ENCODE peak calls at places on chromosomes 12 and 14, in four cellular contexts. K, J, E and G are unnamed samples. For H3K36me3, the result is how much of the 10 kb centered on the place peaks cover.

GRCh38 chr14:89773644-89774316 is 180.8 kb downstream of the EFCAB11 start:
- DNase-seq in K (no peak), J (peak), E (peak), G (no peak)

GRCh38 chr14:95979339-95980042 is 59.7 kb upstream of the C14orf132 start:
- DNase-seq in K (no peak), J (peak), E (no peak), G (no peak)

GRCh38 chr12:78914859-78915331 is 50.3 kb downstream of the SYT1 start:
- DNase-seq in K (no peak), J (no peak), E (peak), G (no peak)

GRCh38 chr14:54683882-54684794 is 117.2 kb downstream of the SAMD4A start:
- DNase-seq in K (peak), J (no peak), E (peak), G (peak)

GRCh38 chr14:101968186-101968585 is 3.8 kb downstream of the DYNC1H1 start:
- DNase-seq in K (no peak), J (no peak), E (no peak), G (no peak)

GRCh38 chr12:32595251-32595650 is 83.8 kb upstream of the DNM1L start:
- DNase-seq in K (no peak), J (no peak), E (no peak), G (no peak)

GRCh38 chr12:1305063-1305434 is 289.3 kb downstream of the FBXL14 start:
- DNase-seq in K (no peak), J (no peak), E (no peak), G (no peak)

GRCh38 chr14:30389901-30390394 is 169.0 kb upstream of the G2E3 start:
- DNase-seq in K (no peak), J (no peak), E (no peak), G (no peak)

GRCh38 chr14:80978403-80978802 is 23.0 kb downstream of the TSHR start:
- DNase-seq in K (no peak), J (no peak), E (no peak), G (no peak)

GRCh38 chr14:50766338-50766886 is 64.5 kb downstream of the NIN start:
- DNase-seq in K (no peak), J (no peak), E (no peak), G (no peak)

GRCh38 chr14:102095231-102095870 is 8.5 kb upstream of the HSP90AA1 start:
- DNase-seq in K (no peak), J (no peak), E (no peak), G (no peak)

GRCh38 chr14:86761611-86762010 is 1231.4 kb downstream of the GALC start:
- DNase-seq in K (no peak), J (no peak), E (no peak), G (no peak)

GRCh38 chr14:103341250-103342129 is 7.5 kb downstream of the EIF5 start:
- DNase-seq in K (no peak), J (no peak), E (no peak), G (no peak)

GRCh38 chr12:130596241-130596640 is 119.9 kb downstream of the RIMBP2 start:
- DNase-seq in K (no peak), J (no peak), E (no peak), G (no peak)

GRCh38 chr14:51653096-51653814 is 1.5 kb downstream of the FRMD6 start:
- DNase-seq in K (no peak), J (no peak), E (peak), G (no peak)

GRCh38 chr12:47860279-47860841 is 40.7 kb upstream of the HDAC7 start:
- DNase-seq in K (no peak), J (no peak), E (no peak), G (no peak)

GRCh38 chr14:21025374-21026151 is 702 bp upstream of the NDRG2 start:
- DNase-seq in K (peak), J (no peak), E (no peak), G (no peak)

GRCh38 chr12:64729909-64730584 is 29.2 kb downstream of the GNS start:
- DNase-seq in K (no peak), J (peak), E (no peak), G (no peak)

GRCh38 chr12:10301103-10301502 is 6.6 kb upstream of the KLRD1 start:
- DNase-seq in K (no peak), J (no peak), E (peak), G (no peak)

GRCh38 chr12:51082561-51083139 is 746 bp downstream of the CSRNP2 start:
- DNase-seq in K (peak), J (peak), E (peak), G (no peak)

GRCh38 chr14:102875652-102876051 is 46.8 kb upstream of the AMN start:
- DNase-seq in K (no peak), J (no peak), E (no peak), G (no peak)

GRCh38 chr14:89477391-89477790 is 60.4 kb upstream of the FOXN3 start:
- DNase-seq in K (peak), J (no peak), E (no peak), G (no peak)

GRCh38 chr14:101397206-101397605 is 164.1 kb upstream of the DIO3 start:
- DNase-seq in K (no peak), J (no peak), E (no peak), G (no peak)

GRCh38 chr12:1978078-1978477 is 26.2 kb downstream of the DCP1B start:
- DNase-seq in K (no peak), J (no peak), E (no peak), G (no peak)

GRCh38 chr12:111248981-111249380 is 119.9 kb downstream of the PHETA1 start:
- DNase-seq in K (no peak), J (no peak), E (no peak), G (peak)

GRCh38 chr14:55599250-55599879 is 19.4 kb downstream of the KTN1 start:
- DNase-seq in K (peak), J (no peak), E (peak), G (peak)

GRCh38 chr14:83867871-83868270 is 1662.1 kb upstream of the FLRT2 start:
- DNase-seq in K (no peak), J (no peak), E (no peak), G (no peak)

DNA sequence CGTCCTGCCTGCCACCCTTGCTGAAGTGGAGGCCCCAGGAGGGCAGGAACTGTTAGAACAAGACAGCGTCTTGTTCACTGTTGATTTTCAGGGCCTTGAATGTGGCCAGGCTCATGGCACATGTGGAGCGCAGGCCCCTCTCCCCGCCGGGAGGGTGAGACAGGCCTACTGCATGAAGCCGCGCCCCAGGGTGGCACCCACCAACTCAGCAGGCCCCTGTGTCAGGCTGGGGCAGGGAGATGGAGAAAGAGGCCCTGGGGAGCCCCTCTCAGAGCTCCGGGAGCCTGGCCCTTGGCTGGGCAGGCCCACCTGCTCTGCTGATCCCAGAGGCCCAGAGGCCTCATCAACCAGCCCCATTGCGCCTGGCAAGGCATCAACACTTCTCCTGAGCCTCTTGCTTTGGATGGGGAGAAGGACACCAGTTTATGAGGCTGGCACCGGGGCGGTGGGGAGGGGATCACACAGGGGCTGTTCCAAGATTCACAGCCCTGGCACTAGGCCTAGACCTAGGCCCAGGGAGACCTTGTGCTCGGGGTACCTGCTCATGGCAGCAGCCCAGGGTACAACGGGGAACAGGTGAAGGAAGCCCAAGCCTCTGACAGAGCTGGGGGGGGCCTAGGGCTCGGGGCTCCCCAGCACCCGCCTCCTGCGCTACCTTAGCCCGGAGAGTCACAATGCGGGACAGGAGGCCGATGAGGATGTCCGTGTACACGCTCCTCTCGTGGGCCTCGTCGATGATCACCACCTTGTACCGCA is 18.1 kb downstream of the DHX37 start:
- DNase-seq in K (no peak), J (no peak), E (no peak), G (no peak)
- H3K36me3 ChIP-seq in K (under half), J (under half), E (under half), G (under half)

DNA sequence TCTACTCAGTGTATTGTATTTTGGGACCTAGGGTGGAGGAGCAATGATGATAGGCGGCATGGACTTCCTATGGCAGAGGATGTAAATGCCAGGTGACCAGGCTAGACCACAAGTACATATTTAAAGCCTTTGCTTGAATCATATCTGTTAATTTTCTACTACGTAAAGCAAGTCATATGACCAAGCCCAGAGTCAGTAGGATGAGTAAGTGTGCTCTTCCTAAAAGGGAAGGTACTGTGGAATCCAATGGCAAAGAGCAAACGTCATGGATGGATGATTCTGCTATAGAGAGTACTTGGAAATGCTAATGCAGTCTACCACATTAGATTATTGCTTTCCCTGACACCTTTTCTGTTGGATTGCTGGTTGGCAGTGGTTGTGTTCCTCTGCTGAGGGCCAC is 16.8 kb downstream of the GPATCH2L start:
- DNase-seq in K (no peak), J (no peak), E (no peak), G (no peak)
- H3K36me3 ChIP-seq in K (under half), J (half or more), E (half or more), G (half or more)

GRCh38 chr14:74786916-74787315 is 23.8 kb downstream of the YLPM1 start:
- DNase-seq in K (no peak), J (no peak), E (no peak), G (no peak)
- H3K36me3 ChIP-seq in K (under half), J (half or more), E (half or more), G (half or more)

DNA sequence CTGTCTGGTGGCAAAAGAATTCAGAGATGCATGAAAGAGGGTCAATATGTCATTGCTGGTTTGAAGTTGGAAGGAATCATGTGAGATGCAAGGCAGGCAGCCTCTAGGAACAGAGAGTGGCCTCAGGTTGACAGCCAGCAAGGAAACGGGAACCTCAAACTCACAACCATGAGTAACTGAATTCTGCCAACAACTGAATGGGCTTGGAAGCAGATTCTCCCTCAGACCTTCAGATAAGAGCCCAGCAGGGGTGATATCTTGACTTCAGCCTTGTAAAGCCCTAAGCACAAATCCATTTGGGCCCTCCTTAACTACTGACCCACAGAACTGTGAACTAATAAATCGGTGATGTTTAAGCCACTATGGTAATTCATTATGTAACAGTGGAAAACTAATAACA is 35.8 kb downstream of the USP15 start:
- DNase-seq in K (no peak), J (no peak), E (no peak), G (no peak)
- H3K36me3 ChIP-seq in K (under half), J (under half), E (under half), G (under half)

DNA sequence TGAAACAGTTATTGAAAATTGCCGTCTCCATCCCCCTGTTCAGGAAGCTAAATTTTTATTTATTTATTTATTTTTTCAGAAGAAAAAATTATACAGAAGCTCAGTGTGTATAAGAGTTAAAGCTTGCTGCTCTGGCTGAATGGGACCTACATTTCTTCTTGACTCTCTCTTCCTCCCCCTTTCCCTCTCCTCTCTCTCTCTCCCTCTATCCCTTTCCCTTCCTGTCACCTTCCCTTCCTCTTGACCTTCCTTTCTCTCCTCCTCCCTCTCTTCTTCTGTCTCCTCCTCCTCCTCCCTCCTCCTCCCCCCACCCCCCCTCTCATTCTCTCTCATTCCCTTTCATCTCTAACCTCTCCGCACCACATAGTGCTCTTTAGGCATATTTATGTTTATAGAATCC is 39.1 kb downstream of the APAF1 start:
- DNase-seq in K (no peak), J (no peak), E (no peak), G (no peak)
- H3K36me3 ChIP-seq in K (under half), J (half or more), E (under half), G (half or more)

DNA sequence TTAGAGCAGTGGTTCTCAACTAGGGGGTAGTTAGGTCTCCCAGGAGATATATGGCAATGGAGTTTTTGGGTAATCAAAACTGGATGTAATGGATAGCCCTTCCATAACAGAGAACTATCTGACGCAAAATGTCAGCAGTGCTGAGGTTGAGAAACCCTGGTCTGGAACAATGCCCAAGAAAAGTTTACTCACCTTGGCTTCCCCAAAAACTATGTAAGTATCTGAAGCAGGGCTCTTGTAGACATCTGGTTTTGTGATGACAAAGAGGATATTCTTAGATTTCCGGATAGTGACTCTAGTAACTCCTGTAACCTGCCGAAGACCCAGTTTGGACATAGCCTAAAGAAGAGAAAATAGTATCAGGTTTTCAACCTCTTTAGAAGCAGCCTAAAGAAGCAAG is 11.8 kb downstream of the NACA start:
- DNase-seq in K (no peak), J (no peak), E (no peak), G (no peak)
- H3K36me3 ChIP-seq in K (under half), J (half or more), E (half or more), G (half or more)

GRCh38 chr12:49764126-49764525 is 22.8 kb downstream of the TMBIM6 start:
- DNase-seq in K (no peak), J (no peak), E (no peak), G (no peak)
- H3K36me3 ChIP-seq in K (under half), J (half or more), E (under half), G (half or more)

DNA sequence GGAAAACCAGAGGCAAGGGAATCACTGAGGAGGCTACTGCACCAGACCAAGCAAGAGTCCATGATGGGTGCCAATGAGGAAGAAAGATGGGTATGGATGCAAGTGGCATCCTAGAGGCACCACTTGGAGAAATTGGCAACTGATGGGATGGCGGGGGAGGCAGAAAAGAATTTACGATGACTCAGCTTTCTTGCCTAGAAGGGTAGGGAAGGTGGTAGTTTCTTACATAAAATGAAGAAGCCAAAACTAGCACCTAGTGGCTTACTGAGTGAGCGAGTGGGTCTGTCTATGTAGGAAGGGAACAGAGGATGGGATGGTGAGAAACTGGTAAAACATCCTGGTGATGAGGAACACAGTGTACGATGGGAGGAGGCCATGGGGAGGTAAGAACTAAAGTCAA is 80.8 kb downstream of the CIT start:
- DNase-seq in K (no peak), J (no peak), E (no peak), G (no peak)
- H3K36me3 ChIP-seq in K (under half), J (under half), E (under half), G (under half)

DNA sequence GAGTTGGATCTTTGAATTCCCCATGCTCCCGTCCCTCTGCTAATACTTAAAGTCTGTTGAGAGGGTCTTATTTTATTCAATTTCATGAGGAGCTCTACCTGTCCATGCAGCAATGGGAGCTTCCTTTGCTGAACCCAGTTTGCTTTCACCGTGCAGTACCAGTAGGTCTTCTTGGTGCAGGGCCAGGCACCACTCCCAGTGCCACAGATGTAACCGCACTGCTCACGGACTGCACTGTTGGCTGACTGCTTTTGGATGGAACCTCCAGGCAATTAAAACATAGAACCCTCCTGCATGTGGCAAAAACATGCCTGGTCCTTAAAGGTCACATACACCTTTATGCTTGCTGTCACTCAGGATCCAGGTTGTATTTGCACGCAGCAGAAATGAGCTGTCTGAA is 9.3 kb upstream of the CABP1 start:
- DNase-seq in K (no peak), J (no peak), E (no peak), G (no peak)
- H3K36me3 ChIP-seq in K (under half), J (under half), E (under half), G (under half)

GRCh38 chr12:45401008-45401407 is 185.1 kb downstream of the ANO6 start:
- DNase-seq in K (no peak), J (no peak), E (no peak), G (no peak)
- H3K36me3 ChIP-seq in K (under half), J (under half), E (under half), G (half or more)